ENCODE peak calls at places on chromosomes 7 and 10, in nine cellular contexts. C is mammary epithelial cell; S is activated naive CD4-positive, alpha-beta T cell treated with anti-CD3 and anti-CD28 coated beads, Interleukin-2, amount 50 U/mL, for 16 hours; U is activated CD4-positive, CD25-positive, alpha-beta regulatory T cell treated with anti-CD3 and anti-CD28 coated beads, Interleukin-2, amount 50 U/mL, for 72 hours; L is activated T-cell treated with anti-CD3 and anti-CD28 coated beads for 1 hour; Y is mesendoderm; T is SJCRH30; F is stimulated activated CD4-positive, alpha-beta T cell treated with anti-CD3 and anti-CD28 coated beads, Interleukin-15, amount 100 ng/mL, for 1 hour; W is RCC 7860. Q is an unnamed sample.

GRCh38 chr7:28806841-28807240 is 151.3 kb downstream of the TRIL start:
- DNase-seq in W (no peak), L (no peak), T (no peak), Y (peak; percentile 40), S (no peak), F (no peak), C (no peak), U (no peak), Q (no peak)

GRCh38 chr10:81848514-81848913 is 26.5 kb upstream of the NRG3 start:
- DNase-seq in T (no peak), S (no peak), U (no peak), Y (no peak), L (no peak), F (no peak), C (no peak), W (no peak), Q (no peak)

GRCh38 chr7:135853499-135853898 is 104.9 kb upstream of the FAM180A start:
- DNase-seq in U (no peak), S (no peak), W (peak; percentile 72), C (peak; percentile 62), L (no peak), T (no peak), Y (no peak), F (no peak), Q (no peak)

GRCh38 chr10:34305189-34305588 is 509.9 kb downstream of the PARD3 start:
- DNase-seq in T (no peak), Y (peak; percentile 89), F (no peak), L (no peak), S (no peak), U (no peak), W (no peak), C (peak; percentile 57), Q (no peak)

GRCh38 chr10:110414563-110415309 is 83.0 kb upstream of the DUSP5 start:
- DNase-seq in W (peak; percentile 99), U (peak; percentile 77), Y (no peak), L (peak; percentile 74), C (peak; percentile 91), T (no peak), F (peak; percentile 67), S (peak; percentile 86), Q (no peak)

GRCh38 chr7:14332155-14332554 is 342.7 kb upstream of the ETV1 start:
- DNase-seq in T (peak; percentile 9), F (no peak), Y (peak; percentile 66), W (no peak), L (no peak), S (no peak), U (no peak), C (no peak), Q (peak; percentile 4)

GRCh38 chr10:70461397-70462348 is 16.9 kb upstream of the PALD1 start:
- DNase-seq in U (no peak), S (peak; percentile 52), C (peak; percentile 48), Y (peak; percentile 79), W (peak; percentile 41), L (no peak), T (peak; percentile 58), F (peak; percentile 31), Q (no peak)

GRCh38 chr7:30648744-30649540 is 33.3 kb downstream of the CRHR2 start:
- DNase-seq in U (no peak), F (no peak), Y (no peak), W (no peak), S (no peak), C (no peak), L (no peak), T (no peak), Q (no peak)

GRCh38 chr10:69567920-69568319 is 5.3 kb downstream of the NEUROG3 start:
- DNase-seq in S (no peak), W (no peak), C (peak; percentile 44), Y (peak; percentile 71), T (peak; percentile 29), U (no peak), F (no peak), L (no peak), Q (peak; percentile 1)

GRCh38 chr7:78587443-78588044 is 789.0 kb downstream of the PHTF2 start:
- DNase-seq in C (no peak), W (no peak), L (no peak), Y (peak; percentile 46), F (no peak), T (peak; percentile 11), U (no peak), S (no peak), Q (no peak)

GRCh38 chr10:125148021-125148439 is 12.3 kb downstream of the CTBP2 start:
- DNase-seq in Y (no peak), C (no peak), T (peak; percentile 39), F (no peak), W (no peak), U (no peak), L (no peak), S (no peak), Q (no peak)